ENCODE peak calls at places on chromosome 9, in seven cellular contexts. V is left lung, W is AG04449, F is fibroblast of the aortic adventitia, B is spleen, C is endothelial cell, Q is thyroid gland. N is an unnamed sample.

GRCh38 chr9:37251452-37251851 is 131.1 kb downstream of the ZCCHC7 start:
- DNase-seq in F (no peak), C (no peak), W (no peak), B (no peak), Q (no peak), V (no peak), N (no peak)

GRCh38 chr9:92961627-92962302 is 14.4 kb downstream of the FGD3 start:
- DNase-seq in W (no peak), Q (no peak), F (no peak), V (no peak), C (no peak), B (no peak), N (peak)

GRCh38 chr9:135885100-135885853 is 22.1 kb downstream of the CAMSAP1 start:
- DNase-seq in B (no peak), Q (no peak), V (no peak), C (no peak), W (no peak), F (peak), N (peak)

GRCh38 chr9:89916001-89916635 is 311.3 kb downstream of the GADD45G start:
- DNase-seq in V (no peak), F (no peak), Q (no peak), B (no peak), W (no peak), C (no peak), N (no peak)

GRCh38 chr9:136296434-136297015 is 7.4 kb downstream of the CCDC187 start:
- DNase-seq in W (no peak), C (no peak), F (no peak), Q (no peak), V (peak), B (no peak), N (no peak)

GRCh38 chr9:63817622-63818518 is 1467.1 kb downstream of the FOXD4L5 start:
- DNase-seq in Q (peak), B (peak), F (peak), V (peak), W (no peak), C (peak), N (peak)

GRCh38 chr9:38087934-38088925 is 19.2 kb upstream of the SHB start:
- DNase-seq in B (peak), F (peak), C (peak), W (no peak), V (peak), Q (peak), N (peak)

GRCh38 chr9:70412678-70413426 is 1.6 kb downstream of the KLF9 start:
- DNase-seq in W (no peak), Q (peak), C (peak), B (peak), F (peak), V (peak), N (peak)

DNA sequence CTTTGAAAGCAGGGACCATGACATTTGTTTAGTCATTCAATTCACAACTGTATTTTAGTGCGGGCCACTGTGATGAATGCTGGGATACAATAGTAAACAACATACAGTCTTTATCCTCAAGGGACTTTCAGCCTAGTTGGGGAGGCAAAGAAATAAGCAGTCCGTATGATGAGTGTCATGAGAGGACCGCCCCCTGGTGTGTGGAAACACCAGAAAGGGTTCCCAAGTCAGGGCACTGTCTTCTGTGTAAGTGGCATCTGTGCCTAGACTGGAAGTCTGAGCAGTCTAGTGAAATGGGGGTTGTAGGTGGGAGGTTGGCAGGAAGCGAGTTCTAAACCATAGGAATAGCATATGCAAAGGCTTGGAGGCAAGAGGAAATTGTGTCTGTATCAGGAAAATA is 6.8 kb downstream of the C9orf43 start:
- DNase-seq in C (no peak), V (no peak), Q (no peak), B (no peak), W (no peak), F (no peak), N (no peak)
- TF ChIP-seq CTCF in C (no peak), V (no peak), Q (no peak), B (no peak), W (no peak), F (no peak), N (no peak)

DNA sequence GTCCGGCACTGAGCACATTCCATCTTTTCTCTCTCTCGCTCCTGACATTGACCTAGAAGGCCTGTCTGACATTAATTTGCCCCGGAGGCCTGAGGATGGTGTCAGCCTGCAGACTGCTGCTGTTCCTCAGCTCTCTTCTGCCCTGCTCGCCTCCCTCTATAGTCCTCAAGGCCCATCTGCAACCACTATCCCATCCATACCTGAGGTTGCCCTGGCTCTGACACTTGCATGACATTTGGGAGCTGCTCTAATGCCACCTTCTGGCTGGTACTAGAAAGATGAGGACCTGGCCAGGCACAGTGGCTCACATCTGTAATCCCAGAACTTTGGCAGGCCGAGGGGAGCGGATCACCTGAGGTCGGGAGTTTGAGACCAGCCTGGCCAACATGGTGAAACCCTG is 38.6 kb upstream of the GGTA1 start:
- DNase-seq in B (no peak), V (no peak), W (no peak), F (no peak), Q (no peak), C (no peak), N (no peak)
- TF ChIP-seq CTCF in B (no peak), V (no peak), W (no peak), F (no peak), Q (no peak), C (no peak), N (no peak)

DNA sequence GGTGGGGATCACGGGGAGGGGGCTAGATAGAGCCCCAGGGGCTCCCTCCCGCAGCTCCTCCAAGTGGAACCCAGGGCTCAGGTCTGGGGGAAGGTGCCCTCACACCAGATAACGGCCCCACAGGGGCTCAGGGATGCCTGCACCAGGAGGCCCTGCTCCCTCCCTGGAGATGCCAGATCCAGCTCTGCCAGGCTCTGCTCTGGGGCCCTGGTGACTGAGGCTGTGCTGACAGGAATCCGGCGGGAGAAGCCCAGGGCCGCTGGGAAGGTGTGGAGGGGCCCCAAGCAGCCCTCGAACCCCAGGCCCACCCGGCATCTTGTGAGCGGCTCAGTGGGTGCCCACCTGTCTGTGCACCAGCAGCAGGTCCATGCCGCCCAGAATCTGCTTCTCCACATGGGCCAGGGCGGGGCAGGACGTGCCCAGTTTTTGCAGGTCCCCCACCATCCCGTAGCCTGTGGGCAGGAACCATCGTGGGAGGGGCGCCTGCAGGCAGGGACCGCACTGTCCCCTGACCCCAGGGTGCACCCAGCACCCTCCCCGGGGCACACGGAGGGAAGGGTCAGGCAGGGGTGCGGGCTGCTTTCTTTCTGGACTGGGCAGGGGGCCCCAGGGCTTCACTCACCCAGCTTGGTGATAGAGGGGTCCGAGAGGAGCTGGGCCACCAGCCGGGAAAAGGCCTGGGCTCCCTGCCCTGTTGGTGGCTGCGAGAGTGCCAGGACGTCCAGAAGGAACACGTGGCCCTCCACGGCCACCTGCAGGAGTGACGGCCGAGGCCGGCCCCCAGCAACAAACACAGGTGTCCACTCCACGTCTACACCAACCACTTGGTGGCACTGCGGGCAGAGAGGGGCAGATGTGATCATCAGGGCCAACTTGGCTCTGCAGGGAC is 48.9 kb upstream of the NRARP start:
- DNase-seq in W (no peak), V (peak), Q (no peak), C (no peak), F (no peak), B (no peak), N (peak)
- TF ChIP-seq CTCF in W (no peak), V (no peak), Q (no peak), C (no peak), F (no peak), B (no peak), N (no peak)

GRCh38 chr9:17394868-17395488 is 183.9 kb upstream of the SH3GL2 start:
- DNase-seq in C (no peak), F (no peak), B (no peak), W (no peak), Q (no peak), V (no peak), N (no peak)

DNA sequence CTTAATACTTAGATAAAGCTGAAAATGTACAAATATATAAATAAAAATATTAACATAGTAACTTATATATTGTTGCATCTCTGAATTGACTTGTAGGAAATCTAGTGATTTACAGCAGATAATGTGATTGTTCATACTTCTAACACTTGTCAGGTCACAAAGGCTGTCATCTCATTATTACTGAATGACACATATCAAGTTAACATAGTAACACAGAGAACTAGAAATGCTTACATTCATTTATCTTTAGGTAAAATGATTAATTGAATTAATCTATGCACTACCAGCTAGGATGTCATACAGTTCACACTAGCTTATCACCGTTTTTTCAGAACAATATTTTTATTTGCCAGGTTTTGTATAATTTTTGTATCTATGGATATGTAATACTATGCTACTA is 189.8 kb upstream of the SH3GL2 start:
- DNase-seq in B (no peak), V (no peak), C (no peak), F (no peak), W (no peak), Q (no peak), N (no peak)
- TF ChIP-seq CTCF in B (no peak), V (no peak), C (no peak), F (no peak), W (no peak), Q (no peak), N (no peak)